ENCODE peak calls at places on chromosomes 4 and X, in nine cellular contexts. One of them, this sample, is unnamed.

GRCh38 chr4:152310223-152310622 is 225.7 kb downstream of the FBXW7 start:
- DNase-seq in left cardiac atrium: no peak
- DNase-seq in HFFc6: peak; percentile 88
- DNase-seq in GM23248: peak; percentile 37
- DNase-seq in fibroblast of pulmonary artery: peak; percentile 3
- DNase-seq in fibroblast of the aortic adventitia: no peak
- DNase-seq in EL: peak; percentile 92
- DNase-seq in activated gamma-delta T cell: no peak
- DNase-seq in foreskin melanocyte: peak; percentile 88
- DNase-seq in this sample: peak; percentile 27

GRCh38 chr4:151561551-151562256 is 152.7 kb downstream of the FHIP1A start:
- DNase-seq in foreskin melanocyte: no peak
- DNase-seq in HFFc6: peak; percentile 10
- DNase-seq in GM23248: peak; percentile 51
- DNase-seq in EL: peak; percentile 30
- DNase-seq in fibroblast of the aortic adventitia: peak; percentile 44
- DNase-seq in fibroblast of pulmonary artery: no peak
- DNase-seq in activated gamma-delta T cell: no peak
- DNase-seq in left cardiac atrium: no peak
- DNase-seq in this sample: no peak

GRCh38 chrX:40006025-40007017 is 91.4 kb downstream of the BCOR start:
- DNase-seq in foreskin melanocyte: no peak
- DNase-seq in HFFc6: no peak
- DNase-seq in GM23248: peak; percentile 43
- DNase-seq in left cardiac atrium: peak; percentile 57
- DNase-seq in fibroblast of pulmonary artery: peak; percentile 17
- DNase-seq in EL: peak; percentile 50
- DNase-seq in activated gamma-delta T cell: no peak
- DNase-seq in fibroblast of the aortic adventitia: no peak
- DNase-seq in this sample: no peak

GRCh38 chr4:152503606-152504290 is 32.1 kb downstream of the FBXW7 start:
- DNase-seq in EL: no peak
- DNase-seq in fibroblast of pulmonary artery: no peak
- DNase-seq in left cardiac atrium: no peak
- DNase-seq in fibroblast of the aortic adventitia: no peak
- DNase-seq in foreskin melanocyte: no peak
- DNase-seq in HFFc6: no peak
- DNase-seq in activated gamma-delta T cell: no peak
- DNase-seq in GM23248: peak; percentile 7
- DNase-seq in this sample: no peak

GRCh38 chr4:184538023-184538599 is 63.8 kb upstream of the IRF2 start:
- DNase-seq in foreskin melanocyte: peak; percentile 88
- DNase-seq in fibroblast of the aortic adventitia: peak; percentile 95
- DNase-seq in fibroblast of pulmonary artery: peak; percentile 95
- DNase-seq in left cardiac atrium: peak; percentile 89
- DNase-seq in EL: peak; percentile 89
- DNase-seq in HFFc6: peak; percentile 88
- DNase-seq in GM23248: peak; percentile 93
- DNase-seq in activated gamma-delta T cell: no peak
- DNase-seq in this sample: peak; percentile 69

GRCh38 chrX:1483843-1484637 is 31.3 kb upstream of the ASMTL start:
- DNase-seq in fibroblast of the aortic adventitia: no peak
- DNase-seq in EL: no peak
- DNase-seq in fibroblast of pulmonary artery: no peak
- DNase-seq in foreskin melanocyte: no peak
- DNase-seq in left cardiac atrium: no peak
- DNase-seq in activated gamma-delta T cell: no peak
- DNase-seq in HFFc6: no peak
- DNase-seq in GM23248: no peak
- DNase-seq in this sample: no peak

GRCh38 chr4:87120411-87121162 is 99.8 kb downstream of the KLHL8 start:
- DNase-seq in HFFc6: no peak
- DNase-seq in foreskin melanocyte: no peak
- DNase-seq in fibroblast of the aortic adventitia: peak; percentile 54
- DNase-seq in left cardiac atrium: peak; percentile 42
- DNase-seq in EL: no peak
- DNase-seq in GM23248: no peak
- DNase-seq in activated gamma-delta T cell: no peak
- DNase-seq in fibroblast of pulmonary artery: no peak
- DNase-seq in this sample: no peak

GRCh38 chr4:142840516-142841123 is 5.5 kb downstream of the INPP4B start:
- DNase-seq in fibroblast of the aortic adventitia: peak; percentile 83
- DNase-seq in EL: peak; percentile 39
- DNase-seq in activated gamma-delta T cell: no peak
- DNase-seq in GM23248: peak; percentile 75
- DNase-seq in foreskin melanocyte: no peak
- DNase-seq in HFFc6: peak; percentile 35
- DNase-seq in fibroblast of pulmonary artery: peak; percentile 79
- DNase-seq in left cardiac atrium: no peak
- DNase-seq in this sample: peak; percentile 10

GRCh38 chr4:187276786-187277408 is 553.2 kb upstream of the FAT1 start:
- DNase-seq in left cardiac atrium: no peak
- DNase-seq in fibroblast of the aortic adventitia: no peak
- DNase-seq in EL: peak; percentile 27
- DNase-seq in activated gamma-delta T cell: no peak
- DNase-seq in fibroblast of pulmonary artery: peak; percentile 17
- DNase-seq in HFFc6: peak; percentile 32
- DNase-seq in foreskin melanocyte: no peak
- DNase-seq in GM23248: peak; percentile 7
- DNase-seq in this sample: no peak

GRCh38 chrX:15564981-15565579 is 35.7 kb downstream of the ACE2 start:
- DNase-seq in left cardiac atrium: peak; percentile 76
- DNase-seq in GM23248: peak; percentile 66
- DNase-seq in fibroblast of pulmonary artery: peak; percentile 89
- DNase-seq in activated gamma-delta T cell: no peak
- DNase-seq in fibroblast of the aortic adventitia: peak; percentile 84
- DNase-seq in EL: peak; percentile 35
- DNase-seq in foreskin melanocyte: peak; percentile 50
- DNase-seq in HFFc6: peak; percentile 20
- DNase-seq in this sample: peak; percentile 31

GRCh38 chr4:7161721-7162214 is 30.6 kb upstream of the SORCS2 start:
- DNase-seq in EL: no peak
- DNase-seq in activated gamma-delta T cell: no peak
- DNase-seq in HFFc6: no peak
- DNase-seq in fibroblast of the aortic adventitia: peak; percentile 84
- DNase-seq in left cardiac atrium: no peak
- DNase-seq in GM23248: peak; percentile 48
- DNase-seq in fibroblast of pulmonary artery: peak; percentile 59
- DNase-seq in foreskin melanocyte: no peak
- DNase-seq in this sample: peak; percentile 14

GRCh38 chrX:134294548-134294947 is 57.6 kb downstream of the CCDC160 start:
- DNase-seq in fibroblast of the aortic adventitia: peak; percentile 4
- DNase-seq in fibroblast of pulmonary artery: peak; percentile 2
- DNase-seq in activated gamma-delta T cell: no peak
- DNase-seq in left cardiac atrium: no peak
- DNase-seq in GM23248: peak; percentile 17
- DNase-seq in foreskin melanocyte: peak; percentile 57
- DNase-seq in EL: no peak
- DNase-seq in HFFc6: no peak
- DNase-seq in this sample: no peak

GRCh38 chr4:69718376-69719293 is 41.8 kb downstream of the SULT1B1 start:
- DNase-seq in EL: no peak
- DNase-seq in left cardiac atrium: no peak
- DNase-seq in GM23248: peak; percentile 34
- DNase-seq in foreskin melanocyte: peak; percentile 62
- DNase-seq in fibroblast of the aortic adventitia: peak; percentile 55
- DNase-seq in fibroblast of pulmonary artery: peak; percentile 83
- DNase-seq in HFFc6: no peak
- DNase-seq in activated gamma-delta T cell: no peak
- DNase-seq in this sample: no peak

GRCh38 chr4:46372878-46373277 is 17.1 kb downstream of the GABRA2 start:
- DNase-seq in fibroblast of pulmonary artery: no peak
- DNase-seq in EL: no peak
- DNase-seq in GM23248: no peak
- DNase-seq in foreskin melanocyte: no peak
- DNase-seq in HFFc6: no peak
- DNase-seq in activated gamma-delta T cell: no peak
- DNase-seq in fibroblast of the aortic adventitia: no peak
- DNase-seq in left cardiac atrium: no peak
- DNase-seq in this sample: no peak

GRCh38 chr4:25767877-25768475 is 94.8 kb downstream of the SEL1L3 start:
- DNase-seq in fibroblast of the aortic adventitia: peak; percentile 84
- DNase-seq in fibroblast of pulmonary artery: peak; percentile 87
- DNase-seq in foreskin melanocyte: peak; percentile 66
- DNase-seq in left cardiac atrium: peak; percentile 55
- DNase-seq in EL: peak; percentile 60
- DNase-seq in HFFc6: peak; percentile 61
- DNase-seq in activated gamma-delta T cell: no peak
- DNase-seq in GM23248: peak; percentile 82
- DNase-seq in this sample: peak; percentile 22

GRCh38 chr4:140374130-140374477 is 658 bp downstream of the SCOC start:
- DNase-seq in fibroblast of the aortic adventitia: no peak
- DNase-seq in activated gamma-delta T cell: no peak
- DNase-seq in left cardiac atrium: no peak
- DNase-seq in foreskin melanocyte: no peak
- DNase-seq in GM23248: no peak
- DNase-seq in HFFc6: no peak
- DNase-seq in fibroblast of pulmonary artery: no peak
- DNase-seq in EL: no peak
- DNase-seq in this sample: no peak

GRCh38 chrX:39772057-39772832 is 325.5 kb downstream of the BCOR start:
- DNase-seq in GM23248: no peak
- DNase-seq in left cardiac atrium: no peak
- DNase-seq in activated gamma-delta T cell: peak; percentile 7
- DNase-seq in HFFc6: no peak
- DNase-seq in fibroblast of the aortic adventitia: no peak
- DNase-seq in EL: no peak
- DNase-seq in foreskin melanocyte: no peak
- DNase-seq in fibroblast of pulmonary artery: no peak
- DNase-seq in this sample: no peak

GRCh38 chr4:17276821-17277220 is 235.1 kb downstream of the QDPR start:
- DNase-seq in HFFc6: peak; percentile 45
- DNase-seq in EL: peak; percentile 58
- DNase-seq in foreskin melanocyte: peak; percentile 11
- DNase-seq in fibroblast of the aortic adventitia: peak; percentile 71
- DNase-seq in activated gamma-delta T cell: no peak
- DNase-seq in fibroblast of pulmonary artery: peak; percentile 56
- DNase-seq in left cardiac atrium: peak; percentile 59
- DNase-seq in GM23248: peak; percentile 59
- DNase-seq in this sample: no peak

GRCh38 chrX:25976683-25977310 is 161.3 kb upstream of the MAGEB18 start:
- DNase-seq in activated gamma-delta T cell: no peak
- DNase-seq in foreskin melanocyte: no peak
- DNase-seq in left cardiac atrium: no peak
- DNase-seq in fibroblast of pulmonary artery: no peak
- DNase-seq in EL: no peak
- DNase-seq in fibroblast of the aortic adventitia: no peak
- DNase-seq in GM23248: no peak
- DNase-seq in HFFc6: no peak
- DNase-seq in this sample: no peak

GRCh38 chr4:184437988-184438774 is 36.2 kb downstream of the IRF2 start:
- DNase-seq in fibroblast of the aortic adventitia: no peak
- DNase-seq in foreskin melanocyte: no peak
- DNase-seq in GM23248: no peak
- DNase-seq in fibroblast of pulmonary artery: no peak
- DNase-seq in EL: no peak
- DNase-seq in HFFc6: no peak
- DNase-seq in activated gamma-delta T cell: no peak
- DNase-seq in left cardiac atrium: no peak
- DNase-seq in this sample: no peak

GRCh38 chr4:122003335-122003734 is 51.5 kb upstream of the TRPC3 start:
- DNase-seq in fibroblast of the aortic adventitia: peak; percentile 34
- DNase-seq in foreskin melanocyte: peak; percentile 15
- DNase-seq in GM23248: peak; percentile 12
- DNase-seq in activated gamma-delta T cell: no peak
- DNase-seq in fibroblast of pulmonary artery: peak; percentile 33
- DNase-seq in EL: peak; percentile 19
- DNase-seq in left cardiac atrium: no peak
- DNase-seq in HFFc6: no peak
- DNase-seq in this sample: no peak

GRCh38 chr4:38870098-38870850 is 2.7 kb downstream of the FAM114A1 start:
- DNase-seq in left cardiac atrium: no peak
- DNase-seq in fibroblast of the aortic adventitia: peak; percentile 27
- DNase-seq in foreskin melanocyte: peak; percentile 86
- DNase-seq in GM23248: peak; percentile 57
- DNase-seq in EL: no peak
- DNase-seq in activated gamma-delta T cell: no peak
- DNase-seq in HFFc6: no peak
- DNase-seq in fibroblast of pulmonary artery: no peak
- DNase-seq in this sample: no peak

GRCh38 chr4:8571702-8572685 is 8.2 kb upstream of the GPR78 start:
- DNase-seq in GM23248: peak; percentile 50
- DNase-seq in fibroblast of the aortic adventitia: no peak
- DNase-seq in EL: no peak
- DNase-seq in activated gamma-delta T cell: no peak
- DNase-seq in foreskin melanocyte: no peak
- DNase-seq in fibroblast of pulmonary artery: no peak
- DNase-seq in left cardiac atrium: no peak
- DNase-seq in HFFc6: no peak
- DNase-seq in this sample: no peak

GRCh38 chrX:13201605-13202219 is 118.1 kb downstream of the ATXN3L start:
- DNase-seq in foreskin melanocyte: no peak
- DNase-seq in fibroblast of the aortic adventitia: no peak
- DNase-seq in activated gamma-delta T cell: no peak
- DNase-seq in left cardiac atrium: no peak
- DNase-seq in EL: no peak
- DNase-seq in GM23248: no peak
- DNase-seq in HFFc6: no peak
- DNase-seq in fibroblast of pulmonary artery: no peak
- DNase-seq in this sample: no peak

GRCh38 chrX:42714981-42715688 is 62.8 kb downstream of the PPP1R2C start:
- DNase-seq in EL: no peak
- DNase-seq in foreskin melanocyte: no peak
- DNase-seq in HFFc6: no peak
- DNase-seq in left cardiac atrium: peak; percentile 46
- DNase-seq in fibroblast of pulmonary artery: no peak
- DNase-seq in GM23248: no peak
- DNase-seq in activated gamma-delta T cell: no peak
- DNase-seq in fibroblast of the aortic adventitia: no peak
- DNase-seq in this sample: no peak

GRCh38 chrX:110759785-110760184 is 35.8 kb downstream of the CHRDL1 start:
- DNase-seq in EL: peak; percentile 84
- DNase-seq in left cardiac atrium: no peak
- DNase-seq in activated gamma-delta T cell: no peak
- DNase-seq in foreskin melanocyte: no peak
- DNase-seq in HFFc6: peak; percentile 83
- DNase-seq in GM23248: peak; percentile 85
- DNase-seq in fibroblast of the aortic adventitia: peak; percentile 12
- DNase-seq in fibroblast of pulmonary artery: no peak
- DNase-seq in this sample: peak; percentile 56

This sample was measured in NCI-H226.